ENCODE peak calls at places on chromosomes 2 and 18, in seven cellular contexts. H, V, E, A, M, Q and L are unnamed samples.

GRCh38 chr2:118495278-118495677 is 352.2 kb downstream of the EN1 start:
- DNase-seq in H (no peak), V (no peak), E (no peak), A (no peak), M (no peak), Q (no peak), L (no peak)

GRCh38 chr2:173574304-173574703 is 219.6 kb downstream of the CDCA7 start:
- DNase-seq in H (no peak), V (no peak), E (no peak), A (no peak), M (no peak), Q (no peak), L (no peak)

GRCh38 chr2:235106874-235107639 is 155.2 kb downstream of the SH3BP4 start:
- DNase-seq in H (no peak), V (peak; percentile 75), E (peak; percentile 64), A (no peak), M (peak; percentile 69), Q (peak; percentile 80), L (peak; percentile 60)

GRCh38 chr2:171480908-171481307 is 41.4 kb upstream of the CYBRD1 start:
- DNase-seq in H (no peak), V (no peak), E (no peak), A (no peak), M (no peak), Q (no peak), L (no peak)

GRCh38 chr2:111684611-111685010 is 199.4 kb downstream of the ANAPC1 start:
- DNase-seq in H (no peak), V (no peak), E (no peak), A (no peak), M (no peak), Q (no peak), L (no peak)

GRCh38 chr2:238905721-238906120 is 57.8 kb downstream of the TWIST2 start:
- DNase-seq in H (no peak), V (no peak), E (no peak), A (no peak), M (no peak), Q (no peak), L (no peak)

GRCh38 chr2:193894090-193894489 is 1699.4 kb upstream of the TMEFF2 start:
- DNase-seq in H (no peak), V (no peak), E (no peak), A (no peak), M (no peak), Q (no peak), L (no peak)

GRCh38 chr2:159138642-159139182 is 147.8 kb downstream of the WDSUB1 start:
- DNase-seq in H (no peak), V (no peak), E (no peak), A (no peak), M (no peak), Q (no peak), L (no peak)

GRCh38 chr2:158049129-158049855 is 52.4 kb upstream of the UPP2 start:
- DNase-seq in H (no peak), V (no peak), E (no peak), A (no peak), M (no peak), Q (no peak), L (no peak)

GRCh38 chr2:168244318-168244717 is 3.1 kb downstream of the STK39 start:
- DNase-seq in H (peak; percentile 11), V (no peak), E (peak; percentile 45), A (peak; percentile 21), M (no peak), Q (no peak), L (no peak)

GRCh38 chr18:25349131-25349925 is 2.6 kb downstream of the ZNF521 start:
- DNase-seq in H (no peak), V (peak; percentile 72), E (no peak), A (no peak), M (peak; percentile 53), Q (peak; percentile 45), L (peak; percentile 43)

GRCh38 chr2:233053928-233054774 is 6.0 kb upstream of the INPP5D start:
- DNase-seq in H (peak; percentile 61), V (peak; percentile 38), E (peak; percentile 3), A (peak; percentile 56), M (peak; percentile 49), Q (peak; percentile 53), L (peak; percentile 57)

GRCh38 chr2:86290596-86291327 is 46.7 kb downstream of the REEP1 start:
- DNase-seq in H (no peak), V (peak; percentile 35), E (no peak), A (no peak), M (no peak), Q (no peak), L (no peak)

GRCh38 chr2:174729797-174730529 is 34.3 kb downstream of the CHRNA1 start:
- DNase-seq in H (peak; percentile 26), V (peak; percentile 37), E (peak; percentile 10), A (no peak), M (no peak), Q (peak; percentile 26), L (no peak)

GRCh38 chr2:203280428-203281064 is 41.7 kb downstream of the CYP20A1 start:
- DNase-seq in H (no peak), V (peak; percentile 15), E (no peak), A (no peak), M (no peak), Q (peak; percentile 57), L (no peak)

GRCh38 chr2:233546101-233546500 is 20.5 kb downstream of the USP40 start:
- DNase-seq in H (no peak), V (no peak), E (no peak), A (no peak), M (no peak), Q (no peak), L (no peak)

GRCh38 chr2:136075466-136075865 is 42.5 kb downstream of the CXCR4 start:
- DNase-seq in H (no peak), V (no peak), E (no peak), A (no peak), M (no peak), Q (no peak), L (no peak)

GRCh38 chr18:29491907-29492306 is 1315.0 kb upstream of the CDH2 start:
- DNase-seq in H (no peak), V (no peak), E (no peak), A (no peak), M (no peak), Q (no peak), L (no peak)

GRCh38 chr2:127185720-127186119 is 34.4 kb downstream of the CYP27C1 start:
- DNase-seq in H (no peak), V (no peak), E (no peak), A (no peak), M (no peak), Q (no peak), L (no peak)

GRCh38 chr2:197969391-197969893 is 165.0 kb downstream of the PLCL1 start:
- DNase-seq in H (no peak), V (peak; percentile 87), E (no peak), A (no peak), M (no peak), Q (peak; percentile 75), L (no peak)

GRCh38 chr2:115999039-115999438 is 1556.6 kb downstream of the DPP10 start:
- DNase-seq in H (no peak), V (no peak), E (no peak), A (no peak), M (no peak), Q (no peak), L (no peak)

GRCh38 chr2:99998981-99999380 is 143.4 kb downstream of the AFF3 start:
- DNase-seq in H (no peak), V (no peak), E (no peak), A (no peak), M (no peak), Q (no peak), L (no peak)

GRCh38 chr18:69161383-69162028 is 239.2 kb upstream of the DOK6 start:
- DNase-seq in H (no peak), V (peak; percentile 30), E (no peak), A (no peak), M (no peak), Q (no peak), L (no peak)

GRCh38 chr18:74063023-74063422 is 84.6 kb downstream of the FBXO15 start:
- DNase-seq in H (no peak), V (no peak), E (no peak), A (no peak), M (no peak), Q (no peak), L (no peak)

GRCh38 chr2:231937057-231937456 is 10.9 kb upstream of the NPPC start:
- DNase-seq in H (no peak), V (no peak), E (no peak), A (no peak), M (no peak), Q (no peak), L (no peak)

GRCh38 chr2:44245068-44245861 is 30.0 kb upstream of the SLC3A1 start:
- DNase-seq in H (no peak), V (no peak), E (peak; percentile 23), A (no peak), M (no peak), Q (peak; percentile 34), L (no peak)

GRCh38 chr2:120381192-120381591 is 35.3 kb downstream of the INHBB start:
- DNase-seq in H (no peak), V (no peak), E (no peak), A (no peak), M (no peak), Q (no peak), L (no peak)

GRCh38 chr2:25672500-25673169 is 742 bp downstream of the DTNB start:
- DNase-seq in H (peak; percentile 64), V (no peak), E (peak; percentile 43), A (peak; percentile 43), M (no peak), Q (peak; percentile 54), L (peak; percentile 53)

GRCh38 chr2:136129601-136130000 is 11.7 kb upstream of the CXCR4 start:
- DNase-seq in H (peak; percentile 9), V (no peak), E (no peak), A (no peak), M (no peak), Q (no peak), L (no peak)

GRCh38 chr2:100339823-100340222 is 17.5 kb upstream of the LONRF2 start:
- DNase-seq in H (no peak), V (no peak), E (peak; percentile 41), A (no peak), M (no peak), Q (no peak), L (no peak)

GRCh38 chr18:49016648-49017539 is 66.1 kb upstream of the SMAD7 start:
- DNase-seq in H (no peak), V (peak; percentile 68), E (no peak), A (no peak), M (no peak), Q (peak; percentile 93), L (peak; percentile 14)

GRCh38 chr2:100963026-100963375 is 39.1 kb upstream of the RPL31 start:
- DNase-seq in H (no peak), V (no peak), E (no peak), A (no peak), M (no peak), Q (no peak), L (no peak)

GRCh38 chr2:183927367-183928355 is 670.7 kb upstream of the ZNF804A start:
- DNase-seq in H (no peak), V (peak; percentile 80), E (no peak), A (no peak), M (no peak), Q (peak; percentile 83), L (no peak)

GRCh38 chr2:143128681-143129580 is at the start of gene ARHGAP15:
- DNase-seq in H (peak; percentile 62), V (no peak), E (no peak), A (peak; percentile 53), M (no peak), Q (no peak), L (no peak)

GRCh38 chr2:101698419-101699190 is 1.1 kb downstream of the MAP4K4 start:
- DNase-seq in H (no peak), V (peak; percentile 15), E (no peak), A (no peak), M (no peak), Q (peak; percentile 42), L (peak; percentile 18)

GRCh38 chr2:52264488-52264887 is 1232.6 kb upstream of the NRXN1 start:
- DNase-seq in H (no peak), V (no peak), E (peak; percentile 63), A (no peak), M (no peak), Q (no peak), L (no peak)

GRCh38 chr2:59177748-59178147 is 936.6 kb upstream of the FANCL start:
- DNase-seq in H (no peak), V (no peak), E (peak; percentile 31), A (no peak), M (no peak), Q (no peak), L (no peak)

GRCh38 chr18:59839931-59840685 is 59.7 kb upstream of the PMAIP1 start:
- DNase-seq in H (no peak), V (no peak), E (no peak), A (no peak), M (no peak), Q (no peak), L (no peak)